ENCODE peak calls at places on chromosomes 7 and 10, in nine cellular contexts. X is GM03348, W is A549, E is retina, A is LoVo, U is NCI-H2107, R is adrenal gland, H is left cardiac atrium, F is DMS79. T is an unnamed sample.

GRCh38 chr10:72009430-72010081 is 45.4 kb downstream of the CHST3 start:
- DNase-seq in X (peak; percentile 96), E (peak; percentile 64), F (peak; percentile 2), R (peak; percentile 67), W (no peak), A (no peak), U (no peak), H (peak; percentile 94), T (peak; percentile 96)

GRCh38 chr7:22419488-22419887 is 62.5 kb upstream of the RAPGEF5 start:
- DNase-seq in U (no peak), E (no peak), A (no peak), W (no peak), X (no peak), F (no peak), R (no peak), H (no peak), T (no peak)

GRCh38 chr7:7802531-7802930 is 84.1 kb upstream of the RPA3 start:
- DNase-seq in E (no peak), F (no peak), R (no peak), H (no peak), U (no peak), X (no peak), A (no peak), W (no peak), T (no peak)

GRCh38 chr10:114401195-114401741 is 3.0 kb downstream of the AFAP1L2 start:
- DNase-seq in F (no peak), U (no peak), E (no peak), X (peak; percentile 78), H (peak; percentile 78), R (no peak), W (no peak), A (no peak), T (no peak)

GRCh38 chr10:86261933-86262665 is 104.5 kb downstream of the GRID1 start:
- DNase-seq in X (no peak), W (peak; percentile 66), E (peak; percentile 57), U (peak; percentile 51), H (no peak), F (no peak), R (no peak), A (peak; percentile 47), T (no peak)

GRCh38 chr7:64685741-64686140 is 19.8 kb downstream of the ZNF107 start:
- DNase-seq in R (no peak), W (no peak), U (no peak), F (no peak), A (no peak), H (no peak), E (no peak), X (no peak), T (no peak)

GRCh38 chr7:105748701-105749100 is 127.7 kb downstream of the ATXN7L1 start:
- DNase-seq in X (no peak), R (no peak), F (no peak), E (no peak), A (no peak), W (no peak), H (no peak), U (no peak), T (no peak)

GRCh38 chr7:47570649-47571050 is 11.3 kb downstream of the TNS3 start:
- DNase-seq in E (no peak), A (no peak), U (no peak), R (no peak), X (peak; percentile 71), H (peak; percentile 58), W (no peak), F (no peak), T (peak; percentile 77)

GRCh38 chr10:99906470-99906869 is 103.3 kb downstream of the DNMBP start:
- DNase-seq in A (no peak), X (peak; percentile 83), F (no peak), R (peak; percentile 70), H (peak; percentile 26), W (peak; percentile 79), E (no peak), U (no peak), T (peak; percentile 50)

GRCh38 chr7:70376561-70377031 is 755.3 kb upstream of the GALNT17 start:
- DNase-seq in W (no peak), R (no peak), F (no peak), H (no peak), X (no peak), E (peak; percentile 29), U (no peak), A (no peak), T (no peak)

GRCh38 chr7:123612024-123612423 is 10.4 kb downstream of the ASB15 start:
- DNase-seq in F (no peak), X (no peak), A (no peak), H (no peak), E (no peak), R (no peak), U (no peak), W (no peak), T (no peak)

GRCh38 chr7:22563621-22564241 is 63.7 kb upstream of the STEAP1B start:
- DNase-seq in A (no peak), R (no peak), F (no peak), W (no peak), H (no peak), E (no peak), U (no peak), X (peak; percentile 17), T (no peak)

GRCh38 chr10:124644771-124645170 is 99.4 kb downstream of the FAM53B start:
- DNase-seq in A (no peak), X (no peak), F (no peak), E (no peak), W (no peak), R (no peak), U (no peak), H (no peak), T (no peak)

GRCh38 chr10:35339946-35340345 is 3.6 kb downstream of the CCNY start:
- DNase-seq in U (no peak), F (no peak), E (no peak), H (no peak), R (no peak), A (no peak), W (no peak), X (no peak), T (no peak)

GRCh38 chr10:118259288-118259906 is 82.7 kb downstream of the FAM204A start:
- DNase-seq in U (no peak), W (peak; percentile 27), R (peak; percentile 20), X (peak; percentile 59), E (peak; percentile 58), F (no peak), H (no peak), A (peak; percentile 39), T (no peak)

GRCh38 chr10:87861566-87861952 is 1.8 kb downstream of the KLLN start:
- DNase-seq in A (peak; percentile 74), H (peak; percentile 89), R (peak; percentile 73), W (no peak), X (peak; percentile 72), E (no peak), F (no peak), U (no peak), T (peak; percentile 82)

GRCh38 chr10:76257816-76258215 is 826.4 kb downstream of the LRMDA start:
- DNase-seq in E (no peak), A (no peak), U (no peak), W (no peak), R (no peak), F (no peak), H (no peak), X (no peak), T (no peak)

GRCh38 chr10:24722676-24723385 is 856 bp downstream of the ARHGAP21 start:
- DNase-seq in F (no peak), R (peak; percentile 57), U (no peak), A (peak; percentile 36), H (peak; percentile 82), X (peak; percentile 83), E (peak; percentile 82), W (peak; percentile 61), T (peak; percentile 44)

GRCh38 chr10:60480865-60481563 is 91.3 kb upstream of the ANK3 start:
- DNase-seq in X (peak; percentile 56), A (no peak), R (peak; percentile 63), F (no peak), U (no peak), W (peak; percentile 18), H (no peak), E (no peak), T (no peak)

GRCh38 chr10:34217524-34217923 is 597.6 kb downstream of the PARD3 start:
- DNase-seq in R (no peak), W (no peak), U (no peak), H (no peak), X (no peak), E (no peak), A (no peak), F (no peak), T (no peak)

GRCh38 chr7:116592445-116592844 is 67.6 kb downstream of the CAV1 start:
- DNase-seq in U (no peak), R (no peak), F (peak; percentile 69), W (no peak), H (peak; percentile 45), E (no peak), A (peak; percentile 69), X (no peak), T (no peak)